ENCODE peak calls at places on chromosomes 13 and 19, in nine cellular contexts. D is HCT116, U is neuronal stem cell, N is A673, V is thoracic aorta, P is ovary, X is tibial nerve, T is BE2C, L is right atrium auricular region. H is an unnamed sample. For H3K27me3 and H3K4me1, the result is how much of the 10 kb centered on the place peaks cover.

GRCh38 chr13:30722361-30722760 is 13.0 kb upstream of the ALOX5AP start:
- DNase-seq in D (no peak), U (no peak), N (no peak), V (no peak), P (no peak), X (no peak), T (no peak), L (no peak), H (no peak)

GRCh38 chr19:46852830-46853229 is 2.2 kb upstream of the AP2S1 start:
- DNase-seq in D (no peak), U (no peak), N (no peak), V (no peak), P (no peak), X (no peak), T (no peak), L (no peak), H (no peak)

GRCh38 chr19:18629166-18630088 is 7.4 kb upstream of the KLHL26 start:
- DNase-seq in D (no peak), U (no peak), N (no peak), V (no peak), P (no peak), X (peak), T (no peak), L (peak), H (no peak)

GRCh38 chr19:45442408-45442926 is 18.8 kb upstream of the ERCC1 start:
- DNase-seq in D (no peak), U (no peak), N (no peak), V (no peak), P (no peak), X (no peak), T (no peak), L (no peak), H (no peak)

GRCh38 chr13:110368408-110368807 is 61.3 kb downstream of the COL4A2 start:
- DNase-seq in D (no peak), U (no peak), N (no peak), V (no peak), P (no peak), X (no peak), T (no peak), L (no peak), H (no peak)

GRCh38 chr13:31927219-31927653 is 104.3 kb upstream of the FRY start:
- DNase-seq in D (no peak), U (no peak), N (no peak), V (no peak), P (no peak), X (no peak), T (no peak), L (no peak), H (no peak)

GRCh38 chr13:32851083-32852064 is 164.8 kb upstream of the KL start:
- DNase-seq in D (no peak), U (no peak), N (no peak), V (no peak), P (no peak), X (peak), T (no peak), L (no peak), H (no peak)

GRCh38 chr19:4284176-4284958 is 5.3 kb downstream of the SHD start:
- DNase-seq in D (peak), U (no peak), N (peak), V (no peak), P (no peak), X (no peak), T (peak), L (no peak), H (peak)

GRCh38 chr19:40775632-40776022 is 306 bp downstream of the MIA start:
- DNase-seq in D (no peak), U (no peak), N (no peak), V (no peak), P (no peak), X (no peak), T (no peak), L (no peak), H (no peak)

GRCh38 chr19:41926861-41927809 is 1.1 kb downstream of the ERFL start:
- DNase-seq in D (no peak), U (no peak), N (no peak), V (no peak), P (no peak), X (no peak), T (no peak), L (no peak), H (no peak)

GRCh38 chr19:41923045-41923788 is 5.0 kb downstream of the ERFL start:
- DNase-seq in D (no peak), U (no peak), N (no peak), V (no peak), P (no peak), X (no peak), T (no peak), L (no peak), H (no peak)

GRCh38 chr19:41924151-41925145 is 3.8 kb downstream of the ERFL start:
- DNase-seq in D (no peak), U (no peak), N (no peak), V (no peak), P (no peak), X (no peak), T (no peak), L (no peak), H (no peak)

GRCh38 chr19:41926028-41926860 is 2.0 kb downstream of the ERFL start:
- DNase-seq in D (no peak), U (no peak), N (no peak), V (no peak), P (no peak), X (no peak), T (no peak), L (no peak), H (no peak)

DNA sequence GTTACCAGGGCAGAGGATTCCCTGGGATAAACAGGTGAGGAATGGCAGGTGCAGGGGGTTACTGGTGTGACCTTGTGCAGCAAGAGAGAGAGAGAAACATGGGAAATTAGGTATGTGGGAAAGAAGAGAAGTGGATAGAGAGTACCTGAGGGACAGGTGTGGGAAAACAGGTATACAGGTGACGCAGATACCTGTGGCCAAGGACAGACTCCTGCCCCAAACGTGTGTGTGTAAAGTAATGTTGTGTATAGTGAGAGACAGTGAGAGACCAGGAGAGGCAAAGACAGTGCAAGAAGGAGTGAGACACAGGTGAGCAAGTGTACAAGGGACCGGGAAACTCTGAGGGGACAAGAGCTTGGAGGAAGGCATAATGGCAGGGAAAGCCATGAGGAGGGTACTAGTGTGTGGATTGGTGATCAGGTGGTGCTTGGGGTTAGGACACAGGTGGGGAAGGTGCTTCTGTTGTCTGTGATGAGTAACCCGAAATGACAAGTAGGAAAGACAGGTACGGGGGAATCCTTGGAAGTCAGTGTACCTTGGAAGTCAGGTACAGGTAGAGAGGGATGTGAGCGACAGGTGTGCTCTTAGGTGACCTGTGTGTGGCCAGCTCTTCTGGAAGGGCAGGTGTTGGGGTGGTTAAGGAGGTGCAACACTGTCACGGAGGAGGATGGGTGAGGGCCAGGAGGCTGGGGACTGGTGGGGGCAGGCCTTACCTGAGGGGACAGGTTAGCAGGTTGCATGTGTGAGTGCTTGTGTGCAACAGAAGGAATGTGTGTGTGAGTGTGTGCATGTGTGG is 2.8 kb downstream of the ERFL start:
- DNase-seq in D (no peak), U (no peak), N (no peak), V (no peak), P (no peak), X (no peak), T (no peak), L (no peak), H (no peak)
- H3K27me3 ChIP-seq in D (under half), U (half or more), N (under half), V (under half), P (under half), X (half or more), T (under half), L (under half), H (half or more)

DNA sequence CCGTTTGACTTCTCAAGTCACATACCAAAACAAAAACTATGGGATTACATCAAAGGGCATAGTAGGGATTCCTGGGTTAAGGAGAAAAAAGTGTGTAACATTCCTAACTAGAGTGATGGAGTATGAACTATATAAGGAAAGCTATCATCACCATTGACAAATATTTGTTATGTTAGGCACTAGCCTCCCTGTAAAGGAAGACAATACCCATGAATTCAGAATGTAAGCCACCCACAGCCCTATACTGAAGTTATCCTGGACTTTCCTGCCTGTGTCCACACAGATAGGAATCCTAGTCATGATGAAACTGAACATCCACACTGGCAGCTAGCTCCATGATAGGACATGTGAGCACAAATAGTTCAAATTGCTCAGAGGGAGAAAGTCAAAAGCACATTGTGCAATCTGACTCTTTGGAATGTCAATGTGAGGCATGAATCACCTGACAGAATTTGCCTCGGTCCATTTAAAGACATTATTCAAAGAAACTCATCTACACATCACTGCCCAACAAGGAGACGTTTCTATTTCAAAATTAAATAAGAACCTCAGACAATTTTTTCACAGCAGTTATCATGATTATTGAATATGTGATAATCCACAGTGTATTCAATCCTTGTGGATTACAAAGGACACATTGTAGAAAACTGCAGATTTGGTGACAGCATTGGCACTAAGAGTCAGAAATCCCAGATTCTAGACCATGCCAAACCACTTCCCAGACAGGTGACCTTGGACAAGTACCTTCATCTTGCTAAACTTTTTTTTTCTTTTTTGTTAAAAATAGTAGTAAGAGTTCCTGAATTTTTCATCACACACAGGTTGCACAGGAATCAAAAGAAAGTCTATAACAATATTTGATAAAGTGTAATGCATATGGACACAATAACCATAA is 529.3 kb downstream of the IRS2 start:
- DNase-seq in D (peak), U (no peak), N (peak), V (no peak), P (no peak), X (no peak), T (no peak), L (peak), H (no peak)
- H3K4me1 ChIP-seq in D (half or more), U (under half), N (under half), V (under half), P (under half), X (under half), T (under half), L (under half), H (under half)

GRCh38 chr13:28384789-28385188 is 110.1 kb downstream of the FLT1 start:
- DNase-seq in D (no peak), U (no peak), N (no peak), V (no peak), P (no peak), X (no peak), T (no peak), L (no peak), H (no peak)
- H3K27me3 ChIP-seq in D (under half), U (under half), N (under half), V (under half), P (under half), X (under half), T (under half), L (under half), H (under half)

GRCh38 chr19:14413765-14414171 is 5.4 kb downstream of the DDX39A start:
- DNase-seq in D (no peak), U (no peak), N (peak), V (no peak), P (no peak), X (no peak), T (peak), L (no peak), H (no peak)
- H3K4me1 ChIP-seq in D (under half), U (under half), N (under half), V (under half), P (under half), X (under half), T (under half), L (under half), H (under half)

DNA sequence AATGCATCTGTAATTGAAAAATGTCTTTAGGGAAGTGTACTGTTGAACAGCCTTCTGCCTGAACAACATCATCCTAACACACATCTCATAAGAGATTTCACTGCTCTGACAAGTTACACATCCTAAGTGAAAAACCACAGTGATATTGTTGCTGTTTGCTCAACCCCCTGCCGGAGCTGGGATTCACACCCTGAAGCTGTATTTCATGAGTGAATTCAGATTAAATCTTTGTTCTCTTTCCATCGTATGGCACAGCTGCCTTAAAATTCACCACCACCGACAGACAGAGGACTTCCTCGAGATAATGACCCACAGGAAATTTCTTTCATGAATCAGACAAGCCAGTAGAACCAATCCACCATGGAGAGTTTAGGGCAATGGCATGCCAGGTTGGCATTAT is 280.8 kb downstream of the DCT start:
- DNase-seq in D (no peak), U (no peak), N (peak), V (no peak), P (no peak), X (no peak), T (no peak), L (no peak), H (no peak)
- H3K27me3 ChIP-seq in D (under half), U (under half), N (under half), V (under half), P (under half), X (under half), T (under half), L (under half), H (under half)

GRCh38 chr13:41465965-41466364 is 8.6 kb downstream of the RGCC start:
- DNase-seq in D (no peak), U (no peak), N (no peak), V (no peak), P (no peak), X (no peak), T (no peak), L (no peak), H (no peak)
- H3K4me1 ChIP-seq in D (under half), U (under half), N (under half), V (under half), P (under half), X (under half), T (under half), L (under half), H (under half)